ENCODE peak calls at places on chromosomes 12 and 14, in five cellular contexts. O, R, G, K and L are unnamed samples.

GRCh38 chr12:53483225-53483978 is 15.9 kb downstream of the MAP3K12 start:
- DNase-seq in R (no peak), O (no peak), K (no peak), G (no peak), L (no peak)

GRCh38 chr12:51126297-51126696 is 42.9 kb upstream of the CSRNP2 start:
- DNase-seq in O (no peak), R (no peak), K (no peak), G (no peak), L (no peak)

GRCh38 chr12:124174406-124174805 is 120.5 kb upstream of the RFLNA start:
- DNase-seq in R (no peak), O (no peak), K (no peak), G (no peak), L (no peak)

GRCh38 chr12:51951843-51952722 is 584 bp downstream of the ACVR1B start:
- DNase-seq in G (no peak), K (peak), O (no peak), R (peak), L (no peak)

GRCh38 chr12:99200711-99201384 is 446.7 kb upstream of the GARIN6 start:
- DNase-seq in K (no peak), G (no peak), O (no peak), R (no peak), L (no peak)

GRCh38 chr12:62032838-62033237 is 227.4 kb upstream of the USP15 start:
- DNase-seq in R (no peak), G (no peak), K (no peak), O (no peak), L (no peak)

GRCh38 chr12:32918890-32919791 is 22.6 kb upstream of the PKP2 start:
- DNase-seq in K (peak), O (no peak), R (peak), G (no peak), L (no peak)

GRCh38 chr12:28369483-28369882 is 179.2 kb downstream of the CCDC91 start:
- DNase-seq in R (no peak), O (no peak), G (no peak), K (peak), L (no peak)

GRCh38 chr12:24708029-24708428 is 240.9 kb downstream of the BCAT1 start:
- DNase-seq in G (no peak), K (no peak), R (no peak), O (no peak), L (no peak)

GRCh38 chr12:34033628-34034296 is 11.5 kb downstream of the ALG10 start:
- DNase-seq in G (no peak), R (peak), K (peak), O (no peak), L (no peak)

GRCh38 chr12:14396071-14396470 is 30.6 kb downstream of the ATF7IP start:
- DNase-seq in K (no peak), R (no peak), O (no peak), G (no peak), L (no peak)

GRCh38 chr12:14395059-14395778 is 29.7 kb downstream of the ATF7IP start:
- DNase-seq in R (no peak), O (no peak), K (peak), G (no peak), L (no peak)

GRCh38 chr12:14393736-14394135 is 28.3 kb downstream of the ATF7IP start:
- DNase-seq in K (no peak), R (no peak), O (no peak), G (no peak), L (no peak)

GRCh38 chr12:14390885-14391530 is 25.5 kb downstream of the ATF7IP start:
- DNase-seq in R (no peak), K (no peak), O (no peak), G (no peak), L (no peak)

GRCh38 chr12:14394317-14395058 is 29.0 kb downstream of the ATF7IP start:
- DNase-seq in K (peak), O (no peak), R (peak), G (no peak), L (no peak)
- TF ChIP-seq POLR2AphosphoS5 in K (no peak), O (no peak), R (no peak), G (no peak), L (no peak)

GRCh38 chr14:40240456-40240855 is 808.2 kb upstream of the FBXO33 start:
- DNase-seq in K (no peak), O (no peak), G (no peak), R (no peak), L (no peak)
- TF ChIP-seq TAF1 in K (no peak), O (no peak), G (no peak), R (no peak), L (no peak)

GRCh38 chr14:68628605-68629310 is 164.1 kb downstream of the ZFP36L1 start:
- DNase-seq in K (no peak), G (no peak), O (no peak), R (no peak), L (no peak)

GRCh38 chr14:68626386-68626785 is 166.5 kb downstream of the ZFP36L1 start:
- DNase-seq in R (no peak), G (no peak), O (no peak), K (no peak), L (no peak)

GRCh38 chr14:68630081-68630571 is 162.7 kb downstream of the ZFP36L1 start:
- DNase-seq in K (no peak), G (no peak), O (no peak), R (no peak), L (no peak)

GRCh38 chr14:68627050-68627867 is 165.6 kb downstream of the ZFP36L1 start:
- DNase-seq in O (no peak), R (no peak), K (no peak), G (no peak), L (no peak)

GRCh38 chr14:68627868-68628604 is 164.8 kb downstream of the ZFP36L1 start:
- DNase-seq in G (peak), R (no peak), K (no peak), O (peak), L (no peak)
- TF ChIP-seq POLR2AphosphoS5 in G (no peak), R (no peak), K (no peak), O (no peak), L (no peak)

GRCh38 chr14:71753126-71753830 is 179.0 kb upstream of the RGS6 start:
- DNase-seq in G (peak), K (peak), R (peak), O (peak), L (peak)
- TF ChIP-seq TAF1 in G (no peak), K (no peak), R (no peak), O (no peak), L (no peak)